ENCODE peak calls at places on chromosome 16, in four cellular contexts. R is AG20443; W is stimulated activated CD4-positive, alpha-beta T cell treated with anti-CD3 and anti-CD28 coated beads, Interleukin-1b, Interleukin-23, amount 100 ng/mL, for 1 hour; M is NCI-H2171. B is an unnamed sample.

GRCh38 chr16:6643083-6643686 is 689.5 kb upstream of the RBFOX1 start:
- DNase-seq in M (peak), W (no peak), R (peak), B (peak)

GRCh38 chr16:19874816-19875546 is 9.7 kb downstream of the GPRC5B start:
- DNase-seq in W (no peak), R (no peak), M (no peak), B (no peak)

GRCh38 chr16:56350491-56351405 is 74.6 kb downstream of the AMFR start:
- DNase-seq in W (no peak), R (no peak), M (no peak), B (no peak)

GRCh38 chr16:85207357-85207921 is 95.2 kb upstream of the CIBAR2 start:
- DNase-seq in M (no peak), R (no peak), W (no peak), B (no peak)

GRCh38 chr16:76035689-76036088 is 241.5 kb upstream of the CNTNAP4 start:
- DNase-seq in R (no peak), W (no peak), M (no peak), B (no peak)

GRCh38 chr16:75486014-75486404 is 9.2 kb downstream of the CHST6 start:
- DNase-seq in M (peak), W (no peak), R (no peak), B (no peak)

GRCh38 chr16:3256146-3256875 is at the start of gene MEFV:
- DNase-seq in M (no peak), R (no peak), W (no peak), B (no peak)

GRCh38 chr16:29307598-29308507 is 98.7 kb downstream of the NPIPB11 start:
- DNase-seq in W (no peak), R (no peak), M (no peak), B (no peak)

GRCh38 chr16:2239231-2239675 is 3.0 kb downstream of the DNASE1L2 start:
- DNase-seq in R (no peak), W (no peak), M (no peak), B (no peak)

GRCh38 chr16:86520317-86521210 is 10.2 kb downstream of the FOXF1 start:
- DNase-seq in M (no peak), W (no peak), R (no peak), B (no peak)

GRCh38 chr16:86888240-86889044 is 310.1 kb downstream of the FOXL1 start:
- DNase-seq in R (no peak), M (no peak), W (no peak), B (no peak)

GRCh38 chr16:68444058-68444657 is 4.2 kb downstream of the SMPD3 start:
- DNase-seq in W (no peak), M (no peak), R (peak), B (no peak)

GRCh38 chr16:22325598-22326368 is 28.6 kb downstream of the POLR3E start:
- DNase-seq in M (no peak), W (no peak), R (peak), B (no peak)

GRCh38 chr16:48608452-48608851 is 1.5 kb downstream of the N4BP1 start:
- DNase-seq in M (no peak), R (no peak), W (no peak), B (no peak)

GRCh38 chr16:84451781-84452180 is 52.7 kb downstream of the MEAK7 start:
- DNase-seq in R (no peak), W (no peak), M (no peak), B (peak)

GRCh38 chr16:34078697-34079096 is 619.3 kb downstream of the TP53TG3F start:
- DNase-seq in R (no peak), M (no peak), W (no peak), B (no peak)

GRCh38 chr16:23947838-23948237 is 112.1 kb downstream of the PRKCB start:
- DNase-seq in R (no peak), M (no peak), W (no peak), B (no peak)

B was measured in omental fat pad.